ENCODE peak calls at places on chromosomes 16 and 17, in nine cellular contexts. One of them, this sample, is unnamed.

GRCh38 chr16:75820672-75821071 is 94.4 kb upstream of the CPHXL start:
- DNase-seq in CD8-positive, alpha-beta T cell: no peak
- DNase-seq in sigmoid colon: no peak
- DNase-seq in fibroblast of pulmonary artery: no peak
- DNase-seq in stomach: no peak
- DNase-seq in progenitor cell of endocrine pancreas: no peak
- DNase-seq in neural crest cell: no peak
- DNase-seq in kidney: no peak
- DNase-seq in B cell: no peak
- DNase-seq in this sample: peak

GRCh38 chr17:59839646-59840328 is 53.0 kb downstream of the TUBD1 start:
- DNase-seq in CD8-positive, alpha-beta T cell: no peak
- DNase-seq in sigmoid colon: no peak
- DNase-seq in fibroblast of pulmonary artery: peak
- DNase-seq in stomach: no peak
- DNase-seq in progenitor cell of endocrine pancreas: no peak
- DNase-seq in neural crest cell: no peak
- DNase-seq in kidney: no peak
- DNase-seq in B cell: no peak
- DNase-seq in this sample: peak

GRCh38 chr17:82458130-82458884 is at the start of gene NARF:
- DNase-seq in CD8-positive, alpha-beta T cell: peak
- DNase-seq in sigmoid colon: peak
- DNase-seq in fibroblast of pulmonary artery: peak
- DNase-seq in stomach: peak
- DNase-seq in progenitor cell of endocrine pancreas: peak
- DNase-seq in neural crest cell: peak
- DNase-seq in kidney: peak
- DNase-seq in B cell: peak
- DNase-seq in this sample: peak

GRCh38 chr17:78356163-78356713 is 3.6 kb downstream of the SOCS3 start:
- DNase-seq in CD8-positive, alpha-beta T cell: peak
- DNase-seq in sigmoid colon: peak
- DNase-seq in fibroblast of pulmonary artery: peak
- DNase-seq in stomach: peak
- DNase-seq in progenitor cell of endocrine pancreas: no peak
- DNase-seq in neural crest cell: no peak
- DNase-seq in kidney: peak
- DNase-seq in B cell: peak
- DNase-seq in this sample: peak

GRCh38 chr17:30426292-30426691 is 47.6 kb downstream of the CPD start:
- DNase-seq in CD8-positive, alpha-beta T cell: no peak
- DNase-seq in sigmoid colon: no peak
- DNase-seq in fibroblast of pulmonary artery: no peak
- DNase-seq in stomach: no peak
- DNase-seq in progenitor cell of endocrine pancreas: no peak
- DNase-seq in neural crest cell: no peak
- DNase-seq in kidney: no peak
- DNase-seq in B cell: no peak
- DNase-seq in this sample: peak

GRCh38 chr17:74736423-74737298 is at the start of gene RAB37:
- DNase-seq in CD8-positive, alpha-beta T cell: peak
- DNase-seq in sigmoid colon: no peak
- DNase-seq in fibroblast of pulmonary artery: no peak
- DNase-seq in stomach: peak
- DNase-seq in progenitor cell of endocrine pancreas: peak
- DNase-seq in neural crest cell: no peak
- DNase-seq in kidney: no peak
- DNase-seq in B cell: peak
- DNase-seq in this sample: peak

GRCh38 chr17:62737513-62737912 is 70.6 kb downstream of the MARCHF10 start:
- DNase-seq in CD8-positive, alpha-beta T cell: no peak
- DNase-seq in sigmoid colon: no peak
- DNase-seq in fibroblast of pulmonary artery: no peak
- DNase-seq in stomach: no peak
- DNase-seq in progenitor cell of endocrine pancreas: no peak
- DNase-seq in neural crest cell: no peak
- DNase-seq in kidney: no peak
- DNase-seq in B cell: no peak
- DNase-seq in this sample: no peak

GRCh38 chr16:27759947-27760844 is 210.3 kb downstream of the KATNIP start:
- DNase-seq in CD8-positive, alpha-beta T cell: no peak
- DNase-seq in sigmoid colon: no peak
- DNase-seq in fibroblast of pulmonary artery: no peak
- DNase-seq in stomach: no peak
- DNase-seq in progenitor cell of endocrine pancreas: no peak
- DNase-seq in neural crest cell: no peak
- DNase-seq in kidney: no peak
- DNase-seq in B cell: no peak
- DNase-seq in this sample: no peak

GRCh38 chr17:76146053-76146875 is 5.2 kb upstream of the FOXJ1 start:
- DNase-seq in CD8-positive, alpha-beta T cell: no peak
- DNase-seq in sigmoid colon: peak
- DNase-seq in fibroblast of pulmonary artery: no peak
- DNase-seq in stomach: no peak
- DNase-seq in progenitor cell of endocrine pancreas: no peak
- DNase-seq in neural crest cell: no peak
- DNase-seq in kidney: no peak
- DNase-seq in B cell: no peak
- DNase-seq in this sample: peak

GRCh38 chr17:57956311-57957119 is 1.3 kb upstream of the CUEDC1 start:
- DNase-seq in CD8-positive, alpha-beta T cell: peak
- DNase-seq in sigmoid colon: peak
- DNase-seq in fibroblast of pulmonary artery: no peak
- DNase-seq in stomach: peak
- DNase-seq in progenitor cell of endocrine pancreas: no peak
- DNase-seq in neural crest cell: no peak
- DNase-seq in kidney: no peak
- DNase-seq in B cell: peak
- DNase-seq in this sample: no peak

GRCh38 chr17:69093995-69094394 is 33.3 kb upstream of the ABCA9 start:
- DNase-seq in CD8-positive, alpha-beta T cell: no peak
- DNase-seq in sigmoid colon: no peak
- DNase-seq in fibroblast of pulmonary artery: no peak
- DNase-seq in stomach: no peak
- DNase-seq in progenitor cell of endocrine pancreas: no peak
- DNase-seq in neural crest cell: no peak
- DNase-seq in kidney: no peak
- DNase-seq in B cell: no peak
- DNase-seq in this sample: no peak

GRCh38 chr17:47267354-47267828 is 13.8 kb downstream of the ITGB3 start:
- DNase-seq in CD8-positive, alpha-beta T cell: no peak
- DNase-seq in sigmoid colon: no peak
- DNase-seq in fibroblast of pulmonary artery: peak
- DNase-seq in stomach: no peak
- DNase-seq in progenitor cell of endocrine pancreas: no peak
- DNase-seq in neural crest cell: no peak
- DNase-seq in kidney: no peak
- DNase-seq in B cell: no peak
- DNase-seq in this sample: peak

GRCh38 chr16:2027024-2028010 is 615 bp downstream of the NHERF2 start:
- DNase-seq in CD8-positive, alpha-beta T cell: no peak
- DNase-seq in sigmoid colon: no peak
- DNase-seq in fibroblast of pulmonary artery: peak
- DNase-seq in stomach: no peak
- DNase-seq in progenitor cell of endocrine pancreas: no peak
- DNase-seq in neural crest cell: no peak
- DNase-seq in kidney: peak
- DNase-seq in B cell: peak
- DNase-seq in this sample: no peak

GRCh38 chr17:81581758-81582157 is 29.6 kb upstream of the FAAP100 start:
- DNase-seq in CD8-positive, alpha-beta T cell: no peak
- DNase-seq in sigmoid colon: no peak
- DNase-seq in fibroblast of pulmonary artery: no peak
- DNase-seq in stomach: no peak
- DNase-seq in progenitor cell of endocrine pancreas: no peak
- DNase-seq in neural crest cell: no peak
- DNase-seq in kidney: no peak
- DNase-seq in B cell: no peak
- DNase-seq in this sample: no peak

GRCh38 chr16:7367309-7367708 is 34.7 kb downstream of the RBFOX1 start:
- DNase-seq in CD8-positive, alpha-beta T cell: no peak
- DNase-seq in sigmoid colon: no peak
- DNase-seq in fibroblast of pulmonary artery: no peak
- DNase-seq in stomach: no peak
- DNase-seq in progenitor cell of endocrine pancreas: no peak
- DNase-seq in neural crest cell: no peak
- DNase-seq in kidney: no peak
- DNase-seq in B cell: no peak
- DNase-seq in this sample: no peak

GRCh38 chr16:78490847-78491246 is 391.4 kb downstream of the WWOX start:
- DNase-seq in CD8-positive, alpha-beta T cell: no peak
- DNase-seq in sigmoid colon: no peak
- DNase-seq in fibroblast of pulmonary artery: no peak
- DNase-seq in stomach: no peak
- DNase-seq in progenitor cell of endocrine pancreas: no peak
- DNase-seq in neural crest cell: no peak
- DNase-seq in kidney: no peak
- DNase-seq in B cell: no peak
- DNase-seq in this sample: no peak

GRCh38 chr16:2713985-2714774 is 5.8 kb downstream of the PRSS27 start:
- DNase-seq in CD8-positive, alpha-beta T cell: no peak
- DNase-seq in sigmoid colon: peak
- DNase-seq in fibroblast of pulmonary artery: no peak
- DNase-seq in stomach: no peak
- DNase-seq in progenitor cell of endocrine pancreas: no peak
- DNase-seq in neural crest cell: no peak
- DNase-seq in kidney: peak
- DNase-seq in B cell: no peak
- DNase-seq in this sample: no peak

GRCh38 chr17:31517524-31517923 is 126.0 kb downstream of the RAB11FIP4 start:
- DNase-seq in CD8-positive, alpha-beta T cell: no peak
- DNase-seq in sigmoid colon: no peak
- DNase-seq in fibroblast of pulmonary artery: no peak
- DNase-seq in stomach: no peak
- DNase-seq in progenitor cell of endocrine pancreas: no peak
- DNase-seq in neural crest cell: no peak
- DNase-seq in kidney: no peak
- DNase-seq in B cell: no peak
- DNase-seq in this sample: no peak

GRCh38 chr16:57379579-57379978 is 7.3 kb downstream of the CX3CL1 start:
- DNase-seq in CD8-positive, alpha-beta T cell: no peak
- DNase-seq in sigmoid colon: no peak
- DNase-seq in fibroblast of pulmonary artery: no peak
- DNase-seq in stomach: no peak
- DNase-seq in progenitor cell of endocrine pancreas: no peak
- DNase-seq in neural crest cell: no peak
- DNase-seq in kidney: peak
- DNase-seq in B cell: no peak
- DNase-seq in this sample: no peak

GRCh38 chr16:29824589-29825144 is 4.4 kb downstream of the MVP start:
- DNase-seq in CD8-positive, alpha-beta T cell: no peak
- DNase-seq in sigmoid colon: no peak
- DNase-seq in fibroblast of pulmonary artery: peak
- DNase-seq in stomach: no peak
- DNase-seq in progenitor cell of endocrine pancreas: no peak
- DNase-seq in neural crest cell: no peak
- DNase-seq in kidney: no peak
- DNase-seq in B cell: no peak
- DNase-seq in this sample: peak

GRCh38 chr16:47774661-47775060 is 313.5 kb downstream of the PHKB start:
- DNase-seq in CD8-positive, alpha-beta T cell: no peak
- DNase-seq in sigmoid colon: no peak
- DNase-seq in fibroblast of pulmonary artery: peak
- DNase-seq in stomach: peak
- DNase-seq in progenitor cell of endocrine pancreas: no peak
- DNase-seq in neural crest cell: peak
- DNase-seq in kidney: no peak
- DNase-seq in B cell: no peak
- DNase-seq in this sample: peak
- TF ChIP-seq CTCF in CD8-positive, alpha-beta T cell: no peak
- TF ChIP-seq CTCF in sigmoid colon: no peak
- TF ChIP-seq CTCF in fibroblast of pulmonary artery: peak
- TF ChIP-seq CTCF in stomach: no peak
- TF ChIP-seq CTCF in progenitor cell of endocrine pancreas: peak
- TF ChIP-seq CTCF in neural crest cell: peak
- TF ChIP-seq CTCF in kidney: no peak
- TF ChIP-seq CTCF in B cell: no peak
- TF ChIP-seq CTCF in this sample: no peak

GRCh38 chr17:7431231-7431630 is 2.6 kb downstream of the SPEM3 start:
- DNase-seq in CD8-positive, alpha-beta T cell: no peak
- DNase-seq in sigmoid colon: no peak
- DNase-seq in fibroblast of pulmonary artery: no peak
- DNase-seq in stomach: no peak
- DNase-seq in progenitor cell of endocrine pancreas: no peak
- DNase-seq in neural crest cell: no peak
- DNase-seq in kidney: no peak
- DNase-seq in B cell: no peak
- DNase-seq in this sample: no peak
- TF ChIP-seq CTCF in CD8-positive, alpha-beta T cell: no peak
- TF ChIP-seq CTCF in sigmoid colon: no peak
- TF ChIP-seq CTCF in fibroblast of pulmonary artery: no peak
- TF ChIP-seq CTCF in stomach: no peak
- TF ChIP-seq CTCF in progenitor cell of endocrine pancreas: no peak
- TF ChIP-seq CTCF in neural crest cell: no peak
- TF ChIP-seq CTCF in kidney: no peak
- TF ChIP-seq CTCF in B cell: no peak
- TF ChIP-seq CTCF in this sample: no peak

DNA sequence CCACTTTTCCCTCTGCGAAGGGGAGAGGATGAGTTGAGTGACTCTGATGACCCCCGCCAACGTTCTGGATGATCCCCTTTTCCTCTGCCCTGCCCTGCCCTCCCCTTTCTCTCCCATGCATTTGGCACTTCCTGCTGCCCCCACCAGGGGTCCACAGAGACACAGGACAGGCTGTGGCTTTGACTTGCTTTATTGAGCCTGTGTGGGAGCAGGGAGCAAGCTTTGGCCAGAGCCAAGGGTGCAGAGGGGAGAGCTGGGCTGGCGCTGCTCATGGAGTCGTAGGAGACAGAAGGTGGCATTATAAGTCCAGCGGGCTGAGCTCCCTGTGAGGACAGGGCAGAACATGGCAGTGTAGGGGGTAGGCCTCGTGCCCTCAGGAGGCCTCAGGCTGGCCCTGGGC is 1.6 kb downstream of the PPY start:
- DNase-seq in CD8-positive, alpha-beta T cell: no peak
- DNase-seq in sigmoid colon: no peak
- DNase-seq in fibroblast of pulmonary artery: peak
- DNase-seq in stomach: no peak
- DNase-seq in progenitor cell of endocrine pancreas: peak
- DNase-seq in neural crest cell: peak
- DNase-seq in kidney: peak
- DNase-seq in B cell: no peak
- DNase-seq in this sample: no peak
- TF ChIP-seq CTCF in CD8-positive, alpha-beta T cell: no peak
- TF ChIP-seq CTCF in sigmoid colon: no peak
- TF ChIP-seq CTCF in fibroblast of pulmonary artery: peak
- TF ChIP-seq CTCF in stomach: peak
- TF ChIP-seq CTCF in progenitor cell of endocrine pancreas: peak
- TF ChIP-seq CTCF in neural crest cell: peak
- TF ChIP-seq CTCF in kidney: no peak
- TF ChIP-seq CTCF in B cell: peak
- TF ChIP-seq CTCF in this sample: peak

DNA sequence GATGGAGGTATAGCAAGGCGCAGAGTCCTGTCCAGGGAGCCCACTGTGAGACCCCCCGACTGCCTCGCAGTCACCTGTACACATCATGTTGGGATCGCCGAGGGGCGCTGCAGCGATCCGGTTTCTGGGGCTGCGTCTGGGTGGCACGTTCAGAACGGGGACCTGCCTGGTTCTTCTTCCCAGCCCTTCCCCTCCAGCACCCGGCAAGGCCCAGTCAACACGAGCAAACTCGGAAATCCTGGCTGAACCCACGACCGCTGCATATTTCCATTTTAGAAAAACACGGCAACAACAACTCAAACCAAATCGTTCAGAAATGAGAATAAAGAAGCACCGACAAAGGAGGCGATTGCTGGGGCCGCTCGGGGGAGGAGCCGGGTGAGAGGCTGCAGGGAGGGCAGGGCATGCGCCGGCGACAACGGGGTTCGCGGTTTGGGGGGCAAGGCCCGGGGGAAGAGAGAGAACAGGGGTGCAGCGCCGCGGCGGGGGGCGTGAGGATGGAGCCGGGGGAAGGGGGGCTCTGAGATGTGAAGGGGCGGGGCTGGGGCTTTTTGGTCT is 597 bp downstream of the HSDL1 start:
- DNase-seq in CD8-positive, alpha-beta T cell: peak
- DNase-seq in sigmoid colon: no peak
- DNase-seq in fibroblast of pulmonary artery: peak
- DNase-seq in stomach: peak
- DNase-seq in progenitor cell of endocrine pancreas: peak
- DNase-seq in neural crest cell: peak
- DNase-seq in kidney: peak
- DNase-seq in B cell: peak
- DNase-seq in this sample: peak
- TF ChIP-seq CTCF in CD8-positive, alpha-beta T cell: no peak
- TF ChIP-seq CTCF in sigmoid colon: no peak
- TF ChIP-seq CTCF in fibroblast of pulmonary artery: no peak
- TF ChIP-seq CTCF in stomach: no peak
- TF ChIP-seq CTCF in progenitor cell of endocrine pancreas: peak
- TF ChIP-seq CTCF in neural crest cell: no peak
- TF ChIP-seq CTCF in kidney: no peak
- TF ChIP-seq CTCF in B cell: no peak
- TF ChIP-seq CTCF in this sample: no peak

This sample was measured in fibroblast of mammary gland.